ENCODE peak calls at places on chromosome 5, in eight cellular contexts. U is breast epithelium; G is ELF-1; S is COR-L47; N is CD4-positive, CD25-positive, alpha-beta regulatory T cell; V is effector memory CD4-positive, alpha-beta T cell; H is central memory CD4-positive, alpha-beta T cell; Q is AG08396. K is an unnamed sample.

GRCh38 chr5:74625742-74626241 is 14.7 kb downstream of the ENC1 start:
- DNase-seq in U (no peak), G (peak; percentile 50), S (peak; percentile 42), N (no peak), V (no peak), H (no peak), Q (no peak), K (no peak)

GRCh38 chr5:142492781-142493281 is 168.0 kb upstream of the SPRY4 start:
- DNase-seq in U (no peak), G (no peak), S (no peak), N (no peak), V (no peak), H (no peak), Q (no peak), K (no peak)

GRCh38 chr5:160837749-160838593 is 14.0 kb downstream of the ATP10B start:
- DNase-seq in U (no peak), G (no peak), S (no peak), N (no peak), V (no peak), H (no peak), Q (no peak), K (no peak)

GRCh38 chr5:125129151-125129806 is 382.8 kb upstream of the ZNF608 start:
- DNase-seq in U (no peak), G (no peak), S (no peak), N (no peak), V (no peak), H (no peak), Q (no peak), K (no peak)

GRCh38 chr5:36305571-36306326 is 4.0 kb upstream of the RANBP3L start:
- DNase-seq in U (peak; percentile 55), G (peak; percentile 30), S (peak; percentile 42), N (peak; percentile 26), V (no peak), H (no peak), Q (peak; percentile 41), K (no peak)

GRCh38 chr5:117638581-117638980 is 1064.0 kb upstream of the SEMA6A start:
- DNase-seq in U (no peak), G (no peak), S (no peak), N (no peak), V (no peak), H (no peak), Q (no peak), K (no peak)

GRCh38 chr5:139828207-139828895 is 32.7 kb downstream of the PSD2 start:
- DNase-seq in U (no peak), G (no peak), S (no peak), N (no peak), V (no peak), H (no peak), Q (no peak), K (no peak)

GRCh38 chr5:88610586-88610985 is 272.4 kb downstream of the MEF2C start:
- DNase-seq in U (no peak), G (no peak), S (no peak), N (no peak), V (no peak), H (no peak), Q (no peak), K (no peak)

GRCh38 chr5:143229896-143230675 is 173.4 kb downstream of the NR3C1 start:
- DNase-seq in U (no peak), G (no peak), S (no peak), N (peak; percentile 91), V (no peak), H (peak; percentile 46), Q (no peak), K (peak; percentile 9)

GRCh38 chr5:73174100-73174815 is 1.3 kb downstream of the TMEM174 start:
- DNase-seq in U (no peak), G (no peak), S (no peak), N (no peak), V (no peak), H (no peak), Q (no peak), K (no peak)